ENCODE peak calls at places on chromosomes 12 and 14, in eight cellular contexts. Z is stimulated activated naive CD8-positive, alpha-beta T cell treated with anti-CD3 and anti-CD28 coated beads, Interleukin-15, amount 100 ng/mL, for 72 hours; I is NCI-H510A; Y is AG09309; X is fibroblast of mammary gland; R is AG08396; J is activated naive CD8-positive, alpha-beta T cell treated with anti-CD3 and anti-CD28 coated beads, Interleukin-2, amount 50 U/mL, for 24 hours; Q is cardiac fibroblast. T is an unnamed sample.
A peak's percentile ranks its signal among the peaks of the same experiment; 100 is the strongest.

GRCh38 chr14:58639842-58640484 is 2.2 kb downstream of the DACT1 start:
- DNase-seq in I (peak; percentile 32), R (peak; percentile 80), J (peak; percentile 4), X (peak; percentile 90), Y (peak; percentile 91), Z (no peak), Q (peak; percentile 94), T (no peak)

GRCh38 chr12:109729837-109730200 is 16.2 kb downstream of the FAM222A start:
- DNase-seq in X (no peak), Y (no peak), Z (no peak), Q (no peak), I (no peak), R (no peak), J (no peak), T (no peak)

GRCh38 chr12:89538902-89539301 is 13.1 kb upstream of the POC1B start:
- DNase-seq in Q (no peak), R (no peak), Z (no peak), X (no peak), Y (no peak), J (no peak), I (no peak), T (no peak)

GRCh38 chr12:51330186-51330585 is 6.2 kb upstream of the BIN2 start:
- DNase-seq in I (no peak), Z (no peak), Y (no peak), J (no peak), R (no peak), X (no peak), Q (no peak), T (no peak)

GRCh38 chr12:69480698-69481097 is 10.5 kb downstream of the FRS2 start:
- DNase-seq in Z (no peak), Y (no peak), Q (no peak), R (no peak), J (no peak), X (no peak), I (no peak), T (no peak)

GRCh38 chr12:29591140-29592020 is 93.9 kb upstream of the OVCH1 start:
- DNase-seq in Q (peak; percentile 62), I (no peak), X (peak; percentile 69), Z (no peak), Y (no peak), R (no peak), J (no peak), T (no peak)

GRCh38 chr12:55955800-55956508 is 9.9 kb downstream of the PMEL start:
- DNase-seq in Y (no peak), Z (peak; percentile 60), I (no peak), X (peak; percentile 71), J (peak; percentile 57), Q (peak; percentile 71), R (peak; percentile 61), T (no peak)

GRCh38 chr12:88552672-88553079 is 27.6 kb downstream of the KITLG start:
- DNase-seq in R (no peak), X (peak; percentile 59), Z (no peak), Q (peak; percentile 83), Y (peak; percentile 91), I (no peak), J (no peak), T (no peak)

GRCh38 chr12:118377891-118378470 is 1.6 kb downstream of the SUDS3 start:
- DNase-seq in Z (peak; percentile 80), J (peak; percentile 76), R (peak; percentile 67), I (no peak), Y (no peak), X (peak; percentile 60), Q (peak; percentile 72), T (no peak)

GRCh38 chr12:132213359-132214160 is 69.3 kb downstream of the NOC4L start:
- DNase-seq in J (no peak), I (no peak), Y (no peak), R (no peak), X (no peak), Z (no peak), Q (no peak), T (no peak)

GRCh38 chr14:74975059-74975810 is 19.8 kb upstream of the PGF start:
- DNase-seq in Z (no peak), Q (peak; percentile 34), X (peak; percentile 27), I (no peak), Y (no peak), J (no peak), R (no peak), T (no peak)

GRCh38 chr12:75446857-75447256 is 33.7 kb upstream of the GLIPR1 start:
- DNase-seq in Y (peak; percentile 46), Z (no peak), R (peak; percentile 27), I (no peak), X (peak; percentile 86), Q (peak; percentile 84), J (no peak), T (no peak)

GRCh38 chr12:42915426-42915825 is 325.9 kb upstream of the PRICKLE1 start:
- DNase-seq in Y (no peak), Z (no peak), R (no peak), I (no peak), J (no peak), Q (no peak), X (no peak), T (no peak)

GRCh38 chr14:54881761-54882401 is 20.7 kb downstream of the GCH1 start:
- DNase-seq in I (no peak), R (peak; percentile 38), J (no peak), X (peak; percentile 45), Y (peak; percentile 50), Z (peak; percentile 16), Q (peak; percentile 59), T (no peak)

GRCh38 chr14:101410126-101410525 is 151.2 kb upstream of the DIO3 start:
- DNase-seq in I (no peak), J (no peak), Z (no peak), X (no peak), R (no peak), Q (no peak), Y (no peak), T (no peak)

GRCh38 chr14:56216631-56217379 is 98.6 kb downstream of the PELI2 start:
- DNase-seq in X (peak; percentile 28), Q (peak; percentile 50), Z (no peak), I (peak; percentile 30), J (no peak), Y (no peak), R (no peak), T (no peak)

GRCh38 chr14:61927015-61927414 is 164.8 kb downstream of the SNAPC1 start:
- DNase-seq in I (no peak), Z (no peak), Q (peak; percentile 53), X (no peak), Y (no peak), R (no peak), J (no peak), T (no peak)

GRCh38 chr12:132466241-132467188 is 23.4 kb upstream of the FBRSL1 start:
- DNase-seq in X (no peak), I (no peak), R (no peak), Y (no peak), Q (no peak), J (no peak), Z (no peak), T (no peak)

GRCh38 chr12:69657376-69658137 is 41.5 kb downstream of the BEST3 start:
- DNase-seq in R (peak; percentile 20), Z (no peak), J (no peak), X (peak; percentile 23), I (no peak), Y (no peak), Q (peak; percentile 21), T (no peak)

GRCh38 chr14:73567951-73568885 is 795 bp upstream of the ACOT2 start:
- DNase-seq in Y (no peak), Q (peak; percentile 6), X (peak; percentile 61), Z (no peak), J (no peak), I (no peak), R (peak; percentile 46), T (no peak)

GRCh38 chr12:82996168-82996812 is 309.6 kb downstream of the TMTC2 start:
- DNase-seq in J (no peak), Z (no peak), I (no peak), R (no peak), Y (no peak), X (no peak), Q (no peak), T (no peak)

GRCh38 chr12:53454710-53455109 is 2.8 kb downstream of the PCBP2 start:
- DNase-seq in Z (no peak), I (no peak), J (no peak), X (no peak), Q (no peak), Y (no peak), R (no peak), T (no peak)

GRCh38 chr12:81077329-81077685 is 572 bp upstream of the ACSS3 start:
- DNase-seq in I (peak; percentile 56), J (no peak), R (peak; percentile 31), X (peak; percentile 28), Q (peak; percentile 17), Y (no peak), Z (no peak), T (no peak)

GRCh38 chr14:102320033-102320660 is 601 bp downstream of the ZNF839 start:
- DNase-seq in R (peak; percentile 67), I (no peak), J (peak; percentile 30), Q (peak; percentile 48), Y (no peak), Z (peak; percentile 48), X (peak; percentile 58), T (peak; percentile 19)